ENCODE peak calls at places on chromosomes 7 and 10, in eight cellular contexts. V, K, F, H, L, I, X and B are unnamed samples.

GRCh38 chr7:22447759-22448158 is 52.2 kb downstream of the STEAP1B start:
- DNase-seq in V (no peak), K (no peak), F (peak; percentile 13), H (no peak), L (no peak), I (no peak), X (no peak), B (no peak)

GRCh38 chr10:5527332-5528200 is 2.8 kb downstream of the CALML3 start:
- DNase-seq in V (no peak), K (no peak), F (no peak), H (peak; percentile 66), L (no peak), I (no peak), X (no peak), B (no peak)

GRCh38 chr10:20058135-20058534 is 241.9 kb downstream of the PLXDC2 start:
- DNase-seq in V (no peak), K (no peak), F (no peak), H (no peak), L (no peak), I (no peak), X (no peak), B (no peak)

GRCh38 chr10:100291356-100291755 is 4.9 kb upstream of the BLOC1S2 start:
- DNase-seq in V (no peak), K (peak; percentile 69), F (no peak), H (no peak), L (no peak), I (no peak), X (no peak), B (no peak)

GRCh38 chr10:124074471-124075109 is 18.8 kb downstream of the CHST15 start:
- DNase-seq in V (no peak), K (peak; percentile 61), F (no peak), H (no peak), L (no peak), I (no peak), X (no peak), B (no peak)

GRCh38 chr7:2729893-2730716 is 42.1 kb downstream of the AMZ1 start:
- DNase-seq in V (no peak), K (no peak), F (peak; percentile 74), H (no peak), L (no peak), I (no peak), X (no peak), B (no peak)

GRCh38 chr7:155860840-155861479 is 48.7 kb upstream of the SHH start:
- DNase-seq in V (no peak), K (no peak), F (peak; percentile 64), H (peak; percentile 52), L (no peak), I (no peak), X (no peak), B (no peak)

GRCh38 chr7:130095812-130096211 is 25.5 kb downstream of the KLHDC10 start:
- DNase-seq in V (no peak), K (no peak), F (peak; percentile 80), H (no peak), L (no peak), I (no peak), X (no peak), B (no peak)

GRCh38 chr7:110830778-110831177 is 260.1 kb upstream of the LRRN3 start:
- DNase-seq in V (no peak), K (no peak), F (no peak), H (no peak), L (no peak), I (no peak), X (no peak), B (no peak)

GRCh38 chr7:43700059-43700501 is 29.2 kb downstream of the COA1 start:
- DNase-seq in V (no peak), K (peak; percentile 68), F (peak; percentile 82), H (peak; percentile 46), L (no peak), I (peak; percentile 31), X (no peak), B (no peak)

GRCh38 chr7:92836489-92837213 is at the start of gene CDK6:
- DNase-seq in V (peak; percentile 55), K (peak; percentile 64), F (peak; percentile 70), H (peak; percentile 71), L (peak; percentile 41), I (no peak), X (peak; percentile 67), B (peak; percentile 47)

GRCh38 chr7:44400033-44400511 is 74.7 kb upstream of the CAMK2B start:
- DNase-seq in V (no peak), K (no peak), F (no peak), H (no peak), L (no peak), I (no peak), X (no peak), B (no peak)

GRCh38 chr7:18552943-18553584 is 57.5 kb downstream of the HDAC9 start:
- DNase-seq in V (no peak), K (no peak), F (no peak), H (no peak), L (no peak), I (no peak), X (no peak), B (no peak)

GRCh38 chr10:131514454-131514853 is 202.9 kb upstream of the TCERG1L start:
- DNase-seq in V (no peak), K (peak; percentile 73), F (no peak), H (no peak), L (no peak), I (no peak), X (no peak), B (no peak)

GRCh38 chr7:26567263-26567662 is 275.6 kb downstream of the SNX10 start:
- DNase-seq in V (no peak), K (no peak), F (no peak), H (no peak), L (no peak), I (no peak), X (no peak), B (no peak)

GRCh38 chr7:100598425-100598824 is 3.7 kb upstream of the PCOLCE start:
- DNase-seq in V (no peak), K (peak; percentile 86), F (peak; percentile 12), H (no peak), L (no peak), I (no peak), X (no peak), B (no peak)

GRCh38 chr10:38054361-38054797 is 39.8 kb upstream of the ZNF37A start:
- DNase-seq in V (no peak), K (peak; percentile 1), F (peak; percentile 93), H (peak; percentile 82), L (no peak), I (no peak), X (no peak), B (no peak)

DNA sequence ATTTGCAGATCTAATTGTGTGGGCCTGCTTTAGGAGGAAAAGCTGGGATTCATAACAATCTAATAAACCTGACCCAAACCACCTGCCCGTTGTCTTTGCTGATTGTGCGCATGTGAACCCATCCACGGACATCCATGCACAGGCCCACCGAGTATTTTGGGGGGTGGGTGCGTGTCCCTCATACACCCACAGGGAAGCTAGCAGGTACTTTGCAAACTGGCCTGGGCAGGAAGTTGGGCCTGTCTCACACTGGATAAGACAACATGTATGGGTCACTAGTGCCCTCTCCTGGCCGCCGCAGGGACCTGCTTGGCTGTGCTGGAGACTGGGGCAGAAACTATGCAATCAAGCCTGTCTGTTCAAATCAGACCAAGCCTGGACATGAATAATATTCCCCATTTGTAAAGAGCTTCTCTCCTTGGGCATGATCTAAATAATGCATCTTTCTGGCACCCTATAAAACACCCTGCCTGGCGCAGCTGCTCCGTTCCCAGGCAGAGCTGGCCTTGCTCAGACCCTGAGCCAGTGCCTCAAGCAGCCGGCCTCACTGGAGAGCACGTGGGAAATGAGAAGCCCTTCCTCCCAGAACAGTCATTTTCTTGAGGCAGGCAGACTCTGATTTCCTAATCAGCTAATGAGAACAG is 15.8 kb downstream of the ECHDC3 start:
- DNase-seq in V (peak; percentile 84), K (peak; percentile 76), F (peak; percentile 81), H (peak; percentile 91), L (peak; percentile 59), I (peak; percentile 66), X (peak; percentile 92), B (peak; percentile 91)
- TF ChIP-seq CTCF in V (peak; percentile 92), K (peak; percentile 81), F (peak; percentile 90), H (peak; percentile 97), L (peak; percentile 81), I (peak; percentile 96), X (peak; percentile 98), B (peak; percentile 98)

GRCh38 chr7:152956006-152956405 is 196.5 kb downstream of the ACTR3B start:
- DNase-seq in V (no peak), K (peak; percentile 18), F (no peak), H (no peak), L (no peak), I (no peak), X (no peak), B (no peak)
- TF ChIP-seq CTCF in V (no peak), K (no peak), F (no peak), H (no peak), L (no peak), I (no peak), X (peak; percentile 61), B (no peak)

GRCh38 chr7:151351027-151351426 is 9.4 kb downstream of the NUB1 start:
- DNase-seq in V (peak; percentile 12), K (peak; percentile 67), F (no peak), H (no peak), L (no peak), I (no peak), X (peak; percentile 77), B (peak; percentile 17)
- TF ChIP-seq CTCF in V (no peak), K (peak; percentile 68), F (no peak), H (no peak), L (no peak), I (peak; percentile 54), X (peak; percentile 79), B (no peak)

GRCh38 chr10:12543589-12543988 is 194.2 kb downstream of the CAMK1D start:
- DNase-seq in V (no peak), K (no peak), F (no peak), H (no peak), L (no peak), I (no peak), X (no peak), B (no peak)

GRCh38 chr10:12547301-12547771 is 198.0 kb downstream of the CAMK1D start:
- DNase-seq in V (no peak), K (no peak), F (no peak), H (no peak), L (no peak), I (no peak), X (no peak), B (no peak)

GRCh38 chr10:12550994-12551393 is 201.6 kb downstream of the CAMK1D start:
- DNase-seq in V (no peak), K (no peak), F (no peak), H (no peak), L (no peak), I (no peak), X (no peak), B (no peak)

DNA sequence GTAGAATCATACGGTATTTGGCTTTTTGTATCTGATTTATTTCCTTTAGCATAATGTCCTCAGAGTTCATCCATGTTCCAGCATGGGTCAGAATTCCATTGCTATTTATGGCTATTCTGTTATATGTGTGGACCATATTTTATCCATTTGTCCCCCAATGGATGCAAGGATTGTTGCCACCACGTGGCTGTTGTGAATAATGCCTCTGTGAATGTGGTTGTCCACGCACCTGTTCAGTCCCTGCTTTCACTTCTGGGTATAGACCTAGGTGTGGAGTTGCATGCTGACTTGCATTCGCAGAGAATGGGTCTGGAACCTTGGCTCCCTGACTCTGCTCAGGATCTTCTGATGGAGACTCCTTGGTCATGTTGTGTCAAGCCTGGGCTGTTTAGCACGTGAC is 199.9 kb downstream of the CAMK1D start:
- DNase-seq in V (no peak), K (no peak), F (no peak), H (no peak), L (no peak), I (peak; percentile 3), X (no peak), B (no peak)
- TF ChIP-seq CTCF in V (no peak), K (no peak), F (no peak), H (no peak), L (no peak), I (peak; percentile 28), X (no peak), B (no peak)